ENCODE peak calls at places on chromosomes 6 and 20, in four cellular contexts. K is ascending aorta, E is fibroblast of lung, N is mammary epithelial cell. F is an unnamed sample. For H3K4me1, the result is how much of the 10 kb centered on the place peaks cover.

GRCh38 chr6:156881687-156882629 is 104.8 kb downstream of the ARID1B start:
- DNase-seq in K (no peak), E (no peak), N (no peak), F (no peak)

GRCh38 chr6:12957321-12958051 is 240.9 kb downstream of the PHACTR1 start:
- DNase-seq in E (peak), K (peak), N (peak), F (no peak)

GRCh38 chr20:63453029-63453523 is 19.4 kb downstream of the KCNQ2 start:
- DNase-seq in N (no peak), K (no peak), E (no peak), F (no peak)

GRCh38 chr20:58192567-58192966 is 35.9 kb downstream of the ANKRD60 start:
- DNase-seq in K (no peak), E (no peak), N (no peak), F (no peak)

GRCh38 chr6:68506911-68507310 is 128.2 kb upstream of the ADGRB3 start:
- DNase-seq in K (no peak), N (no peak), E (no peak), F (no peak)

GRCh38 chr20:58289143-58289542 is 20.4 kb upstream of the RAB22A start:
- DNase-seq in K (no peak), E (no peak), N (no peak), F (no peak)

GRCh38 chr6:35439308-35439707 is 12.8 kb upstream of the FANCE start:
- DNase-seq in K (no peak), E (no peak), N (no peak), F (no peak)

GRCh38 chr6:147508871-147509608 is 550 bp downstream of the SAMD5 start:
- DNase-seq in N (no peak), K (no peak), E (no peak), F (no peak)

GRCh38 chr6:83051386-83052172 is 14.1 kb downstream of the UBE3D start:
- DNase-seq in K (no peak), N (no peak), E (no peak), F (no peak)

GRCh38 chr20:22762576-22763256 is 178.3 kb upstream of the FOXA2 start:
- DNase-seq in E (no peak), N (peak), K (no peak), F (no peak)

GRCh38 chr20:31566332-31566657 is 38.8 kb upstream of the ID1 start:
- DNase-seq in N (no peak), K (no peak), E (no peak), F (no peak)
- H3K4me1 ChIP-seq in N (half or more), K (under half), E (under half), F (under half)

DNA sequence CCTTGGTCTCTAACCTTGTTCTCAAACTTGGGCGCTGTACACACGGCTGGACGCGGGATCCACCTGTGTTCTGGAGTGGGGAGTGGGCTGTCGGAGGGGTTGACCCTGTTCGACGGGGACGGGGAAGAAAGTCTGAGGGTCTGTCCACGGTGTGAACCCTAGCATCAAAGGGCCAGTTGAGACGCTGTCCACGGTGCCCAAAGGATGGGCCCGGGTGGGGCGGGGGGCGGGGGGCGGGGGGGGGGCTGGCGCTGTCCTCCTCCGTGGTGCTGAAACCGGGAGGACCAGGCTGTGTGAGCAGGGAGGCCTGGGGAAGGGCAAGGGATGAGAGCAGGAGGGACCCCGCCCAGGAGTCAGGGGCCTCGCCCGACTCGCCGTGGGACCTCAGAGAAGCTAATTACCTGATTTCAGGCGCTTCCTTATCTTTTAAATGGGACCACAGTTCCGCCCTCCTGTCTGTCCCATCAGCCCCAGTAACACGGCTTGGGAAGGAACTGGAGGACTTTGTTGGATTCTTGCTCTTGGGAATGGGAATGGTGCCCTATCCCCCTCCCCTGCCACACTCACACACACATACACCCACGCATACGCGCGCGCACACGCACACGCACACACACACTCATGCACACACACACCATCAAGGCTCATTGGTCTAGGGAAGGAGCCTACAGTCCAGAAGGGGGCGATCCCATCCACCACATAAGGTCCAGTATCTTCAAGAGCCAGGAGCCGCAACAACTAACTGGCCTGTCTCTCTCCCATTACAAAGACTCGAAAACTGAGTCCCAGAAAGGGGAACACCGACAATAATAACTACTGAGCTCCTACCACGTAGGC is 1.0 kb upstream of the VSTM2L start:
- DNase-seq in K (no peak), N (peak), E (peak), F (peak)
- TF ChIP-seq CTCF in K (peak), N (peak), E (peak), F (peak)

GRCh38 chr6:15327271-15327670 is 81.4 kb downstream of the JARID2 start:
- DNase-seq in K (no peak), E (peak), N (no peak), F (peak)

GRCh38 chr6:15322781-15323536 is 77.1 kb downstream of the JARID2 start:
- DNase-seq in K (no peak), E (peak), N (peak), F (peak)

GRCh38 chr6:15324427-15324985 is 78.6 kb downstream of the JARID2 start:
- DNase-seq in K (no peak), N (no peak), E (no peak), F (no peak)

GRCh38 chr6:15326072-15326614 is 80.3 kb downstream of the JARID2 start:
- DNase-seq in E (no peak), N (no peak), K (no peak), F (no peak)

DNA sequence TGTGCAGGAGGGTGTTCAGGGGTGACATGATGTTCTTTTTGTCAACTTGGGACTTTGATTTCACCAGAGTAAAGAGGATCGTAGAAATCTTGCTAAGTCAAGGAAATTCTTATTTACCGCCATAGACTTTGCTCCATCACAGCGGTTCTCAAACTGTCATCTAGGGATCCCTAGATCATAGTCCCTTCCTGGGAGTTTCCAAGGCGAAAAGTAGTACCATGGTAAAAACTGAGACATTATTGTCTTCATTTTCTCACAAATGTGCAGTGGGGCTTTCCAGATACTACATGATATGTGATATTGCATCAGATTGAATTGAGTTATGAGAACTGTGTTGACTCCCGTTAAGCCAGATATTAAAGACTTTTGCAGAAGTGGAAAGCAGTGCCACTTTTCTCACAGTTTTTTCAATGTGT is 79.7 kb downstream of the JARID2 start:
- DNase-seq in K (no peak), N (no peak), E (no peak), F (no peak)
- H3K4me1 ChIP-seq in K (under half), N (under half), E (under half), F (under half)

GRCh38 chr20:18380908-18381529 is 85.8 kb downstream of the DZANK1 start:
- DNase-seq in N (no peak), K (no peak), E (no peak), F (no peak)
- TF ChIP-seq CTCF in N (peak), K (no peak), E (no peak), F (no peak)

DNA sequence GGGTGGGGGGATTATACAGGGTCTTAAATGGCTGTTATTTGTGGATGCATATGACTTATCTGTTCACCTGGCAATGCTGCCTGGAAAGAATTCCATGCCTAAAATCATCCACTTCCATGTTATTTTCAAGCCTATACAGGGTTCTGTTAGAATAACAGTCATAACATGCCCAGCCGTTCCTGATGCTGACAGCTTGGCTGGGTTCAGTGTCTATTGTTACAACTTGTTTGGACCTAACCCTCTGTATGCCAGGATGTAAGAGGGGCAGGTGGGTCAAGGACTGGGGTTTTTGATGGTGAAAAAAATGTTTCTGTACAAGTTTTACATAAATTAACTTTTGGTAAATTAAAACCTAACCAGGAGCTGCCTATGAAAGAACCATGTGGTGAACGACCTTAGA is 79.8 kb downstream of the GINS1 start:
- DNase-seq in K (no peak), N (peak), E (no peak), F (no peak)
- H3K4me1 ChIP-seq in K (under half), N (under half), E (under half), F (under half)

DNA sequence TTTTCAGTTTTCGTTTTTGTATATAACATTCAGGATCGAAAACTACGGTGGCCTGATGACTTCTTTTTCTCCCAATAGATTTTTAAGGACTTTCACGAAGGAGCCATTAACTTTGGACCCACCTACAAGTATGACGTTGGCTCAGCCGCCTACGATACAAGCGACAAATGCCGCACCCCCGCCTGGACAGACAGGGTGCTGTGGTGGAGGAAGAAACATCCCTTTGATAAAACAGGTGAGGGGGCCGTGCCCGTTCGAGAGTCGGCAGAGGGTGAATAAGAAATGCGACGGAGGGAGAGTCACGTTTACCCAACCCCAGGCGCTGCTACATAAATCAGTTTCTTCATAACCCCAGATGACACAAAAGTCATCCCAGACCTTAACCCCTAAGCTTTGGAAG is 91.5 kb downstream of the SERAC1 start:
- DNase-seq in N (no peak), K (no peak), E (no peak), F (no peak)
- TF ChIP-seq CTCF in N (no peak), K (no peak), E (no peak), F (no peak)

F was measured in Caco-2.